ENCODE peak calls at places on chromosome 6, in seven cellular contexts. G is T47D; X is activated T-helper 1 cell treated with Interleukin-2 at 50 U/mL for 16 hours; V is MM.1S; C is stimulated activated naive B cell treated with anti-CD40 and anti-IgM and Interleukin-4, amounts not matched to agents 10 μg/mL and 1 μg/mL and 100 μg/mL, for 72 hours; R is fibroblast of mammary gland; Y is KG1. A is an unnamed sample.

GRCh38 chr6:138815797-138816528 is 20.1 kb downstream of the ECT2L start:
- DNase-seq in G (peak), X (no peak), V (peak), C (no peak), R (peak), Y (peak), A (peak)

GRCh38 chr6:168035661-168036616 is 38.5 kb downstream of the KIF25 start:
- DNase-seq in G (peak), X (no peak), V (no peak), C (no peak), R (peak), Y (no peak), A (no peak)

GRCh38 chr6:49787176-49787575 is at the start of gene PGK2:
- DNase-seq in G (peak), X (no peak), V (peak), C (no peak), R (peak), Y (no peak), A (no peak)

GRCh38 chr6:130119211-130119610 is 100.8 kb downstream of the L3MBTL3 start:
- DNase-seq in G (no peak), X (no peak), V (no peak), C (no peak), R (no peak), Y (no peak), A (no peak)

GRCh38 chr6:170102582-170103481 is 188.0 kb downstream of the DLL1 start:
- DNase-seq in G (no peak), X (no peak), V (no peak), C (no peak), R (no peak), Y (no peak), A (no peak)

GRCh38 chr6:49342410-49342809 is 120.6 kb downstream of the MMUT start:
- DNase-seq in G (peak), X (no peak), V (no peak), C (no peak), R (no peak), Y (no peak), A (no peak)

GRCh38 chr6:111573892-111574800 is 31.5 kb downstream of the TRAF3IP2 start:
- DNase-seq in G (no peak), X (no peak), V (no peak), C (no peak), R (peak), Y (no peak), A (no peak)

GRCh38 chr6:118781897-118782296 is 112.1 kb upstream of the ASF1A start:
- DNase-seq in G (no peak), X (no peak), V (no peak), C (no peak), R (no peak), Y (no peak), A (no peak)

GRCh38 chr6:124967444-124967843 is 5.2 kb downstream of the RNF217 start:
- DNase-seq in G (no peak), X (no peak), V (no peak), C (no peak), R (no peak), Y (no peak), A (no peak)

GRCh38 chr6:12474167-12475140 is 184.3 kb downstream of the EDN1 start:
- DNase-seq in G (no peak), X (no peak), V (no peak), C (no peak), R (peak), Y (no peak), A (peak)

GRCh38 chr6:79946242-79946641 is 1.1 kb downstream of the ELOVL4 start:
- DNase-seq in G (peak), X (no peak), V (peak), C (no peak), R (peak), Y (no peak), A (no peak)

GRCh38 chr6:82237013-82237412 is 10.5 kb downstream of the IBTK start:
- DNase-seq in G (no peak), X (no peak), V (no peak), C (no peak), R (no peak), Y (no peak), A (no peak)

GRCh38 chr6:47698342-47698787 is at the start of gene ADGRF4:
- DNase-seq in G (peak), X (no peak), V (no peak), C (no peak), R (peak), Y (no peak), A (peak)

GRCh38 chr6:83708970-83709747 is at the start of gene SNAP91:
- DNase-seq in G (no peak), X (no peak), V (peak), C (no peak), R (no peak), Y (no peak), A (peak)

GRCh38 chr6:107538856-107539387 is 49.0 kb downstream of the SOBP start:
- DNase-seq in G (no peak), X (no peak), V (no peak), C (no peak), R (no peak), Y (no peak), A (no peak)

GRCh38 chr6:125611573-125612399 is 137.6 kb upstream of the HEY2 start:
- DNase-seq in G (peak), X (no peak), V (no peak), C (no peak), R (no peak), Y (no peak), A (no peak)

GRCh38 chr6:81475646-81476045 is 276.8 kb downstream of the TENT5A start:
- DNase-seq in G (no peak), X (no peak), V (no peak), C (no peak), R (peak), Y (no peak), A (no peak)

GRCh38 chr6:132236744-132237143 is 164.5 kb downstream of the MOXD1 start:
- DNase-seq in G (no peak), X (no peak), V (no peak), C (no peak), R (peak), Y (no peak), A (no peak)

GRCh38 chr6:143441680-143442359 is 8.7 kb downstream of the ADAT2 start:
- DNase-seq in G (no peak), X (no peak), V (no peak), C (no peak), R (peak), Y (no peak), A (no peak)

GRCh38 chr6:154569136-154569862 is 58.8 kb upstream of the CNKSR3 start:
- DNase-seq in G (no peak), X (no peak), V (no peak), C (no peak), R (no peak), Y (no peak), A (no peak)

GRCh38 chr6:43444601-43445000 is 10.7 kb downstream of the DLK2 start:
- DNase-seq in G (no peak), X (no peak), V (no peak), C (no peak), R (no peak), Y (no peak), A (no peak)

GRCh38 chr6:39520411-39520810 is 197.9 kb upstream of the KCNK16 start:
- DNase-seq in G (no peak), X (no peak), V (no peak), C (no peak), R (no peak), Y (no peak), A (no peak)

GRCh38 chr6:45514454-45514853 is 136.7 kb upstream of the SUPT3H start:
- DNase-seq in G (no peak), X (no peak), V (no peak), C (no peak), R (peak), Y (no peak), A (no peak)

GRCh38 chr6:13913226-13914001 is 11.3 kb upstream of the RNF182 start:
- DNase-seq in G (no peak), X (no peak), V (no peak), C (no peak), R (no peak), Y (no peak), A (no peak)

A was measured in prostate gland.